ENCODE peak calls at places on chromosome 3, in eight cellular contexts. One of them, this sample, is unnamed.

GRCh38 chr3:9316881-9317341 is 45.9 kb upstream of the THUMPD3 start:
- DNase-seq in iris pigment epithelial cell: peak
- DNase-seq in transverse colon: peak
- DNase-seq in H4: no peak
- DNase-seq in posterior vena cava: no peak
- DNase-seq in effector CD4-positive, alpha-beta T cell: no peak
- DNase-seq in GM23338: peak
- DNase-seq in KBM-7: no peak
- DNase-seq in this sample: peak

GRCh38 chr3:178137206-178137605 is 399.0 kb upstream of the KCNMB2 start:
- DNase-seq in iris pigment epithelial cell: no peak
- DNase-seq in transverse colon: no peak
- DNase-seq in H4: no peak
- DNase-seq in posterior vena cava: no peak
- DNase-seq in effector CD4-positive, alpha-beta T cell: no peak
- DNase-seq in GM23338: no peak
- DNase-seq in KBM-7: no peak
- DNase-seq in this sample: no peak

GRCh38 chr3:50604628-50605588 is 6.7 kb downstream of the CISH start:
- DNase-seq in iris pigment epithelial cell: no peak
- DNase-seq in transverse colon: peak
- DNase-seq in H4: no peak
- DNase-seq in posterior vena cava: no peak
- DNase-seq in effector CD4-positive, alpha-beta T cell: no peak
- DNase-seq in GM23338: no peak
- DNase-seq in KBM-7: peak
- DNase-seq in this sample: no peak

GRCh38 chr3:4508048-4508981 is 15.2 kb downstream of the ITPR1 start:
- DNase-seq in iris pigment epithelial cell: no peak
- DNase-seq in transverse colon: no peak
- DNase-seq in H4: no peak
- DNase-seq in posterior vena cava: no peak
- DNase-seq in effector CD4-positive, alpha-beta T cell: no peak
- DNase-seq in GM23338: peak
- DNase-seq in KBM-7: peak
- DNase-seq in this sample: no peak

GRCh38 chr3:109926376-109926775 is 589.0 kb upstream of the DPPA4 start:
- DNase-seq in iris pigment epithelial cell: peak
- DNase-seq in transverse colon: no peak
- DNase-seq in H4: no peak
- DNase-seq in posterior vena cava: no peak
- DNase-seq in effector CD4-positive, alpha-beta T cell: no peak
- DNase-seq in GM23338: no peak
- DNase-seq in KBM-7: no peak
- DNase-seq in this sample: peak

GRCh38 chr3:81363816-81364215 is 397.6 kb downstream of the GBE1 start:
- DNase-seq in iris pigment epithelial cell: peak
- DNase-seq in transverse colon: no peak
- DNase-seq in H4: no peak
- DNase-seq in posterior vena cava: no peak
- DNase-seq in effector CD4-positive, alpha-beta T cell: no peak
- DNase-seq in GM23338: no peak
- DNase-seq in KBM-7: no peak
- DNase-seq in this sample: no peak

GRCh38 chr3:12996181-12996506 is 77.1 kb downstream of the IQSEC1 start:
- DNase-seq in iris pigment epithelial cell: no peak
- DNase-seq in transverse colon: peak
- DNase-seq in H4: no peak
- DNase-seq in posterior vena cava: no peak
- DNase-seq in effector CD4-positive, alpha-beta T cell: no peak
- DNase-seq in GM23338: no peak
- DNase-seq in KBM-7: no peak
- DNase-seq in this sample: no peak

GRCh38 chr3:8491750-8492149 is 9.9 kb upstream of the LMCD1 start:
- DNase-seq in iris pigment epithelial cell: no peak
- DNase-seq in transverse colon: peak
- DNase-seq in H4: no peak
- DNase-seq in posterior vena cava: peak
- DNase-seq in effector CD4-positive, alpha-beta T cell: no peak
- DNase-seq in GM23338: no peak
- DNase-seq in KBM-7: no peak
- DNase-seq in this sample: no peak

GRCh38 chr3:83823095-83823494 is 1135.7 kb upstream of the CADM2 start:
- DNase-seq in iris pigment epithelial cell: no peak
- DNase-seq in transverse colon: no peak
- DNase-seq in H4: no peak
- DNase-seq in posterior vena cava: no peak
- DNase-seq in effector CD4-positive, alpha-beta T cell: no peak
- DNase-seq in GM23338: no peak
- DNase-seq in KBM-7: no peak
- DNase-seq in this sample: no peak

GRCh38 chr3:30426319-30426993 is 179.9 kb upstream of the TGFBR2 start:
- DNase-seq in iris pigment epithelial cell: peak
- DNase-seq in transverse colon: peak
- DNase-seq in H4: no peak
- DNase-seq in posterior vena cava: peak
- DNase-seq in effector CD4-positive, alpha-beta T cell: no peak
- DNase-seq in GM23338: peak
- DNase-seq in KBM-7: no peak
- DNase-seq in this sample: peak

GRCh38 chr3:173221010-173221409 is 80.0 kb upstream of the SPATA16 start:
- DNase-seq in iris pigment epithelial cell: no peak
- DNase-seq in transverse colon: no peak
- DNase-seq in H4: peak
- DNase-seq in posterior vena cava: no peak
- DNase-seq in effector CD4-positive, alpha-beta T cell: no peak
- DNase-seq in GM23338: peak
- DNase-seq in KBM-7: peak
- DNase-seq in this sample: no peak

GRCh38 chr3:50550079-50550736 is 17.3 kb downstream of the C3orf18 start:
- DNase-seq in iris pigment epithelial cell: peak
- DNase-seq in transverse colon: peak
- DNase-seq in H4: no peak
- DNase-seq in posterior vena cava: no peak
- DNase-seq in effector CD4-positive, alpha-beta T cell: peak
- DNase-seq in GM23338: peak
- DNase-seq in KBM-7: peak
- DNase-seq in this sample: peak

GRCh38 chr3:3545360-3545759 is 253.9 kb upstream of the LRRN1 start:
- DNase-seq in iris pigment epithelial cell: no peak
- DNase-seq in transverse colon: no peak
- DNase-seq in H4: no peak
- DNase-seq in posterior vena cava: no peak
- DNase-seq in effector CD4-positive, alpha-beta T cell: no peak
- DNase-seq in GM23338: no peak
- DNase-seq in KBM-7: no peak
- DNase-seq in this sample: no peak

GRCh38 chr3:73745429-73746247 is 120.9 kb upstream of the PDZRN3 start:
- DNase-seq in iris pigment epithelial cell: no peak
- DNase-seq in transverse colon: no peak
- DNase-seq in H4: no peak
- DNase-seq in posterior vena cava: no peak
- DNase-seq in effector CD4-positive, alpha-beta T cell: no peak
- DNase-seq in GM23338: no peak
- DNase-seq in KBM-7: no peak
- DNase-seq in this sample: no peak

GRCh38 chr3:112512320-112512719 is 13.0 kb upstream of the BTLA start:
- DNase-seq in iris pigment epithelial cell: no peak
- DNase-seq in transverse colon: no peak
- DNase-seq in H4: no peak
- DNase-seq in posterior vena cava: no peak
- DNase-seq in effector CD4-positive, alpha-beta T cell: no peak
- DNase-seq in GM23338: peak
- DNase-seq in KBM-7: no peak
- DNase-seq in this sample: no peak

GRCh38 chr3:16788440-16789057 is 96.2 kb upstream of the PLCL2 start:
- DNase-seq in iris pigment epithelial cell: no peak
- DNase-seq in transverse colon: no peak
- DNase-seq in H4: no peak
- DNase-seq in posterior vena cava: no peak
- DNase-seq in effector CD4-positive, alpha-beta T cell: no peak
- DNase-seq in GM23338: no peak
- DNase-seq in KBM-7: peak
- DNase-seq in this sample: no peak

GRCh38 chr3:78846688-78847087 is 921.1 kb downstream of the ROBO1 start:
- DNase-seq in iris pigment epithelial cell: peak
- DNase-seq in transverse colon: no peak
- DNase-seq in H4: peak
- DNase-seq in posterior vena cava: no peak
- DNase-seq in effector CD4-positive, alpha-beta T cell: no peak
- DNase-seq in GM23338: no peak
- DNase-seq in KBM-7: no peak
- DNase-seq in this sample: peak

GRCh38 chr3:146834917-146835316 is 229.8 kb upstream of the PLSCR5 start:
- DNase-seq in iris pigment epithelial cell: no peak
- DNase-seq in transverse colon: no peak
- DNase-seq in H4: no peak
- DNase-seq in posterior vena cava: no peak
- DNase-seq in effector CD4-positive, alpha-beta T cell: no peak
- DNase-seq in GM23338: no peak
- DNase-seq in KBM-7: no peak
- DNase-seq in this sample: no peak

This sample was measured in brain microvascular endothelial cell.